ENCODE peak calls at places on chromosomes 7 and 10, in seven cellular contexts. T is heart right ventricle, S is AG04449, C is lung, D is HFF-Myc, N is GM06990, M is cardiac fibroblast. B is an unnamed sample.

GRCh38 chr10:28248092-28248491 is 54.8 kb downstream of the MPP7 start:
- DNase-seq in T (no peak), S (no peak), C (no peak), D (peak; percentile 78), N (no peak), M (peak; percentile 25), B (no peak)

GRCh38 chr10:14329609-14330246 is 996 bp downstream of the FRMD4A start:
- DNase-seq in T (no peak), S (no peak), C (no peak), D (no peak), N (no peak), M (no peak), B (no peak)

GRCh38 chr7:94410471-94411466 is 16.1 kb downstream of the COL1A2 start:
- DNase-seq in T (no peak), S (no peak), C (no peak), D (no peak), N (no peak), M (peak; percentile 52), B (no peak)

GRCh38 chr10:30151581-30152389 is 92.4 kb upstream of the JCAD start:
- DNase-seq in T (peak; percentile 16), S (peak; percentile 56), C (peak; percentile 34), D (peak; percentile 93), N (peak; percentile 13), M (peak; percentile 87), B (no peak)

GRCh38 chr7:100489824-100490223 is 6.1 kb downstream of the NYAP1 start:
- DNase-seq in T (no peak), S (peak; percentile 51), C (no peak), D (peak; percentile 92), N (no peak), M (peak; percentile 93), B (peak; percentile 94)

GRCh38 chr7:112866424-112866823 is 76.2 kb upstream of the TMEM168 start:
- DNase-seq in T (no peak), S (no peak), C (no peak), D (no peak), N (peak; percentile 53), M (no peak), B (no peak)

GRCh38 chr7:23254051-23254681 is 7.6 kb downstream of the GPNMB start:
- DNase-seq in T (no peak), S (no peak), C (no peak), D (no peak), N (no peak), M (peak; percentile 53), B (no peak)

GRCh38 chr7:41294556-41295454 is 408.1 kb downstream of the INHBA start:
- DNase-seq in T (no peak), S (no peak), C (no peak), D (no peak), N (no peak), M (no peak), B (no peak)

GRCh38 chr7:117034851-117035462 is 81.7 kb downstream of the ST7 start:
- DNase-seq in T (no peak), S (no peak), C (no peak), D (no peak), N (no peak), M (peak; percentile 45), B (no peak)

GRCh38 chr10:88813200-88813599 is 10.7 kb downstream of the LIPM start:
- DNase-seq in T (no peak), S (no peak), C (no peak), D (no peak), N (no peak), M (no peak), B (no peak)

GRCh38 chr7:727104-727805 is at the start of gene PRKAR1B:
- DNase-seq in T (no peak), S (no peak), C (no peak), D (no peak), N (peak; percentile 80), M (no peak), B (peak; percentile 30)

GRCh38 chr7:130369831-130370230 is 10.5 kb upstream of the CPA1 start:
- DNase-seq in T (no peak), S (no peak), C (no peak), D (no peak), N (no peak), M (peak; percentile 29), B (no peak)

GRCh38 chr7:141128506-141128905 is 54.6 kb downstream of the TMEM178B start:
- DNase-seq in T (no peak), S (no peak), C (no peak), D (no peak), N (no peak), M (no peak), B (no peak)

GRCh38 chr7:74104702-74105101 is 21.1 kb downstream of the LIMK1 start:
- DNase-seq in T (no peak), S (no peak), C (no peak), D (no peak), N (no peak), M (no peak), B (no peak)

GRCh38 chr7:49721441-49721840 is 52.0 kb upstream of the VWC2 start:
- DNase-seq in T (no peak), S (no peak), C (no peak), D (no peak), N (no peak), M (no peak), B (no peak)

GRCh38 chr10:132169766-132170560 is 16.8 kb upstream of the DPYSL4 start:
- DNase-seq in T (no peak), S (no peak), C (no peak), D (no peak), N (no peak), M (no peak), B (peak; percentile 43)

DNA sequence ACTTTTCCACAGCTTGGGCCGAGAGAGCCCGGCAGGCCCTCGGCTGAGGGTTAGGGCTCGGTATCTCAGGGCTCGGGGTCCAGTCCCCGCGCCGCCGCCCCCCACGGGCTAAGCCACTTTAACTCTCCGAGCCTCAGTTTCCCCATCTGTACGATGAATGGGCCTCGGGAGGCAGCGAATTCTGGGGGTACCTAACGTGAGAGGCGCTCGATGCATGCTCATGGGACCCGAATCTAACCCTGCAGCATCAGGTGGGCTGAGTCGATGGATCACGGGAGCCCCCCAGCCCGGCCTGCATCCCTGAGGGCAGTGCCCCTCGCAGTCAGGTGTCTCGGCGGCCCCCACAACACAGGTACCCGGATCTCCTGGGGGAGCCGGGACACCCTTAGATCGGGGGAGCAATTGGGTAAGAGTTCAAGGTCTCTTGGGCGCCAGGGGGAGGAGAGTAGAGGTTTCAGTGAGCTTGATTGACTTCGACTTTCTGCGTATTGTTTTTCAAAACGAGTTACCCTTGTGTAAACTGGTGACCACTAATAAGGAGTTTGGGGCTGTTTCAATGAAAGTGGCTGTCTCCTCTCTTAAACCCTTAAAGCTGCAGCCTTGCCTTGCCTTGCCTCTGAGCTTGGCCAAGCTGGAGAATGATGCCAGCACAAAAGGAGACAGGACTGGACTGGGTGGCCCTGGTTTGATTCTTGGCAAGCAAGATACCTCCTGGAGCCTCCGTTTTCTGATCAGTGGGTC is 631 bp downstream of the POR start:
- DNase-seq in T (peak; percentile 24), S (no peak), C (no peak), D (no peak), N (peak; percentile 33), M (peak; percentile 32), B (no peak)
- H3K4me3 ChIP-seq in T (peak overlapping the region; percentile 100), S (peak overlapping the region; percentile 90), C (peak overlapping the region; percentile 88), D (peak overlapping the region; percentile 90), N (peak overlapping the region; percentile 92), M (peak overlapping the region; percentile 98), B (peak overlapping the region; percentile 91)

GRCh38 chr10:34081948-34082347 is 733.1 kb downstream of the PARD3 start:
- DNase-seq in T (no peak), S (no peak), C (no peak), D (no peak), N (no peak), M (no peak), B (no peak)
- TF ChIP-seq CTCF in T (no peak), S (peak; percentile 12), C (no peak), D (peak; percentile 16), N (no peak), M (no peak), B (no peak)

GRCh38 chr10:69577268-69578232 is 4.3 kb upstream of the NEUROG3 start:
- DNase-seq in T (no peak), S (no peak), C (no peak), D (no peak), N (no peak), M (peak; percentile 23), B (peak; percentile 44)

GRCh38 chr10:69578508-69578991 is 5.3 kb upstream of the NEUROG3 start:
- DNase-seq in T (no peak), S (no peak), C (no peak), D (no peak), N (no peak), M (peak; percentile 4), B (no peak)

GRCh38 chr10:69575164-69575722 is 2.0 kb upstream of the NEUROG3 start:
- DNase-seq in T (no peak), S (no peak), C (no peak), D (no peak), N (no peak), M (no peak), B (no peak)

GRCh38 chr10:69574571-69574978 is 1.4 kb upstream of the NEUROG3 start:
- DNase-seq in T (no peak), S (no peak), C (no peak), D (no peak), N (no peak), M (no peak), B (peak; percentile 34)

DNA sequence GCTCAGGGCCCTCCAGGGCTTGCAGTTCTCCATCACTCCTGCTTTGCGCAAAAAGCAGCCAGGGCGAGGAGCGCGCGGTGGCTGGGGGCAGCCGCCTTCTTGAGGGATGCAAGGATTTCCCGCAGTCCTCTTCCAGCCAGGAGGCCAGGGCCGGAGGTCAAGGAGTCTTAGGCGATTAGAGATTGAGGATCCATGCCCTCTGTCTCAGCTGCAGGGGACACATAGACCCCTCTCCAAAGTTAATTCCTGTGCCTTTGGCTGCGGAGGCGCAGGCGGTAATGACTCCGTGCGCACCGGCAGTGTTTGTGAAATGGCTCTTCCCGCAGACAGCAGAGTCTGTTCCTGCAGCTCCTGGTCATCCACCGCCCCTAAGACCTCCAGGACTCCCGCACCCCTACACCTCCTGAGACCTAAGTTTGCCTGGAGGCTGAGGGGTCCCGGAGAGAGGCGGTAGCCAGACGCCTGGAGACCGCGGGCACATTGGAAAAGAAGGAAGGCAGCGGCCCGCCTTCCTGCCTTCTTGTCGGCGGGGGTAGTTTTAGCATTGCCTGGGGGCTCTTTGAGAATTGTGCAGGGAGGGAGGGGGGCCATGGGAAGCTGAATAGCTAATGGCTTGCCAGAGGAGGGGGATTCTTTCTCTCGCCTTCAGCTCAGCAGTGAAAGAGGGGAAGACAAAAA is 3.3 kb upstream of the NEUROG3 start:
- DNase-seq in T (no peak), S (no peak), C (no peak), D (no peak), N (no peak), M (peak; percentile 38), B (no peak)
- H3K4me3 ChIP-seq in T (no peak overlapping the region), S (no peak overlapping the region), C (no peak overlapping the region), D (no peak overlapping the region), N (no peak overlapping the region), M (no peak overlapping the region), B (no peak overlapping the region)

DNA sequence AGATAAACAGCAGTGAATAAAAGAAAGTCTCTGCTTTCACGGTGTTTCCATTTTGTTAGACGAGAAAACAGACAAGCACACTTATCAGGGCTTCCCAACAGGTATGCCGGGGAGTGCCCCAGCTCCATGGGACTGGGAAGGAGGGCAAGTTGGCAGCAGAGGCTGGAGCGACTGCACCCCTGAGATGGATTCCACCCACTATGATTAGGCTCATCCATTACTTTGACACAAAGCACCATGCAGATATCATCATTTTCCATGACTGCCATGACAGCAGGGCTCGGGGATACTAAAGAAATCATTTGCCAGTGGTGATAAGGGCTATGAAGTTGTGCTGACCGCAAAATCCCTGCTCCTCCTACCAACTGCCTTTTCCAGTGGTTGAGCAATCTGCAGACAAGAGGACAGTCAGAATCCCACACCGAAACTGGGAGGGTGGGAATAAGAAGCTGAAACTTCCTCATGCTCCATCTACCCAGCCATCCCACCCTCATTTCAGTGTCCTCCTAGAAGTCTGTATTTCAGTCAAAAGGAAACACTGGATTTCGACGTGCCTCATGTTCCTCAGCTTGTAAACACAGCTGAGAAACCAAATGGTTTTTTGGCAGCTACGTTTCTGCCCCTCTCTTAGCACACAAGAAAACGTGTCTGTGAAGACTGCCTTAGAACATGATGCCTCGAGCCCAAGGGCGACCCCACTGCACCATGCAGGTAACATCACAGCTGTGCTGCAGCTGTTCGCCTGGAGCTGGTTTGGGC is 15.5 kb downstream of the CREB3L2 start:
- DNase-seq in T (no peak), S (no peak), C (no peak), D (no peak), N (peak; percentile 51), M (peak; percentile 67), B (no peak)
- TF ChIP-seq CTCF in T (no peak), S (no peak), C (no peak), D (no peak), N (peak; percentile 25), M (no peak), B (no peak)

B was measured in WERI-Rb-1.